ENCODE peak calls at places on chromosomes 13 and 19, in seven cellular contexts. One of them, this sample, is unnamed.

GRCh38 chr13:73341748-73342147 is 282.9 kb downstream of the KLF5 start:
- DNase-seq in upper lobe of right lung: no peak
- DNase-seq in left lung: no peak
- DNase-seq in upper lobe of left lung: no peak
- DNase-seq in tibial artery: no peak
- DNase-seq in neural progenitor cell: no peak
- DNase-seq in endothelial cell: no peak
- DNase-seq in this sample: peak; percentile 48

GRCh38 chr13:102443234-102443633 is 41.4 kb upstream of the FGF14 start:
- DNase-seq in upper lobe of right lung: no peak
- DNase-seq in tibial artery: no peak
- DNase-seq in neural progenitor cell: no peak
- DNase-seq in endothelial cell: no peak
- DNase-seq in left lung: no peak
- DNase-seq in upper lobe of left lung: no peak
- DNase-seq in this sample: no peak

GRCh38 chr13:35164324-35164932 is 222.4 kb downstream of the NBEA start:
- DNase-seq in neural progenitor cell: peak; percentile 46
- DNase-seq in upper lobe of right lung: no peak
- DNase-seq in upper lobe of left lung: no peak
- DNase-seq in endothelial cell: no peak
- DNase-seq in tibial artery: no peak
- DNase-seq in left lung: no peak
- DNase-seq in this sample: peak; percentile 63

GRCh38 chr13:113232208-113233003 is 23.0 kb downstream of the CUL4A start:
- DNase-seq in left lung: peak; percentile 54
- DNase-seq in endothelial cell: no peak
- DNase-seq in tibial artery: no peak
- DNase-seq in upper lobe of right lung: no peak
- DNase-seq in neural progenitor cell: no peak
- DNase-seq in upper lobe of left lung: no peak
- DNase-seq in this sample: no peak

GRCh38 chr19:45097776-45098520 is 5.0 kb downstream of the PPP1R37 start:
- DNase-seq in tibial artery: peak; percentile 66
- DNase-seq in upper lobe of right lung: peak; percentile 73
- DNase-seq in upper lobe of left lung: no peak
- DNase-seq in endothelial cell: no peak
- DNase-seq in neural progenitor cell: no peak
- DNase-seq in left lung: no peak
- DNase-seq in this sample: peak; percentile 98

GRCh38 chr13:20828540-20829364 is 55.0 kb upstream of the EEF1AKMT1 start:
- DNase-seq in upper lobe of left lung: no peak
- DNase-seq in upper lobe of right lung: no peak
- DNase-seq in neural progenitor cell: peak; percentile 72
- DNase-seq in endothelial cell: peak; percentile 43
- DNase-seq in tibial artery: no peak
- DNase-seq in left lung: no peak
- DNase-seq in this sample: peak; percentile 74

GRCh38 chr19:45848922-45849321 is 14.0 kb downstream of the SYMPK start:
- DNase-seq in endothelial cell: no peak
- DNase-seq in neural progenitor cell: no peak
- DNase-seq in upper lobe of left lung: no peak
- DNase-seq in left lung: no peak
- DNase-seq in upper lobe of right lung: no peak
- DNase-seq in tibial artery: no peak
- DNase-seq in this sample: peak; percentile 34

GRCh38 chr19:39316627-39317321 is 3.9 kb downstream of the LRFN1 start:
- DNase-seq in neural progenitor cell: no peak
- DNase-seq in upper lobe of left lung: peak; percentile 42
- DNase-seq in tibial artery: no peak
- DNase-seq in upper lobe of right lung: no peak
- DNase-seq in left lung: peak; percentile 30
- DNase-seq in endothelial cell: no peak
- DNase-seq in this sample: no peak

GRCh38 chr19:1169921-1170885 is 3.9 kb downstream of the SBNO2 start:
- DNase-seq in tibial artery: no peak
- DNase-seq in left lung: peak; percentile 79
- DNase-seq in endothelial cell: no peak
- DNase-seq in upper lobe of right lung: peak; percentile 69
- DNase-seq in neural progenitor cell: no peak
- DNase-seq in upper lobe of left lung: peak; percentile 80
- DNase-seq in this sample: no peak

GRCh38 chr19:16285769-16286564 is 38.7 kb upstream of the KLF2 start:
- DNase-seq in endothelial cell: no peak
- DNase-seq in left lung: no peak
- DNase-seq in upper lobe of left lung: no peak
- DNase-seq in tibial artery: peak; percentile 34
- DNase-seq in neural progenitor cell: peak; percentile 55
- DNase-seq in upper lobe of right lung: no peak
- DNase-seq in this sample: no peak

GRCh38 chr13:112714772-112715569 is 25.1 kb downstream of the ATP11A start:
- DNase-seq in neural progenitor cell: no peak
- DNase-seq in upper lobe of left lung: no peak
- DNase-seq in upper lobe of right lung: peak; percentile 54
- DNase-seq in tibial artery: peak; percentile 8
- DNase-seq in left lung: no peak
- DNase-seq in endothelial cell: no peak
- DNase-seq in this sample: no peak

GRCh38 chr13:87622921-87623320 is 48.2 kb upstream of the SLITRK5 start:
- DNase-seq in left lung: no peak
- DNase-seq in upper lobe of right lung: no peak
- DNase-seq in tibial artery: no peak
- DNase-seq in upper lobe of left lung: no peak
- DNase-seq in neural progenitor cell: no peak
- DNase-seq in endothelial cell: no peak
- DNase-seq in this sample: no peak

GRCh38 chr13:31742102-31742695 is 2.9 kb downstream of the RXFP2 start:
- DNase-seq in endothelial cell: peak; percentile 78
- DNase-seq in tibial artery: peak; percentile 66
- DNase-seq in neural progenitor cell: peak; percentile 85
- DNase-seq in upper lobe of right lung: no peak
- DNase-seq in upper lobe of left lung: no peak
- DNase-seq in left lung: no peak
- DNase-seq in this sample: peak; percentile 82
- TF ChIP-seq CTCF in endothelial cell: peak; percentile 97
- TF ChIP-seq CTCF in tibial artery: peak; percentile 91
- TF ChIP-seq CTCF in neural progenitor cell: peak; percentile 99
- TF ChIP-seq CTCF in upper lobe of right lung: peak; percentile 98
- TF ChIP-seq CTCF in upper lobe of left lung: peak; percentile 96
- TF ChIP-seq CTCF in left lung: peak; percentile 93
- TF ChIP-seq CTCF in this sample: peak; percentile 99

DNA sequence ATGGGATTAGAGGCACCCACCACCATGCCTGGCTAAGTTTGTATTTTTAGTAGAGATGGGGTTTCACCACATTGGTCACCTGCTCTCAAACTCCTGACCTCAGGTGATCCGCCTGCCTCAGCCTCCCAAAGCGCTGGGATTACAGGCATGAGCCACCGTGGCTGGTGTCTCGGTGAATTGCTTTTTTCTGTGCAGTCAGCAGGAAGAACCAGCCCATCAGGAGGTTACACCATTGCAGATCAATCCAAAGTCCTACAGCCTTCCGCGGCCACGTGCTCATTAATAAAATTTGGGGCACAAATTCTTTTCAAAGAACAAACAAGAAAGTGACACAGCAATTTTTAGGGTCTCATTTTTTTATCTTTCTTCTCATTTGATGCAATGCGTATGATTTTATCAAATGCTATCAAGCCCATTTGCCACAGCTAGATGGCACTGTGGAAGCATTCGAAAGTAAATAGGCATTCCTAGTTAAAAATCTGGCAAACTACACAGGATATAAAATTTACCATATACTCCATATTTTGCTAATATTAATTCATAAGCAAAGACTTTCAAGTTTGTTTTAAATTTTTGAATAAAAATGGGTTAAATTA is 54.4 kb upstream of the ZNF835 start:
- DNase-seq in upper lobe of left lung: no peak
- DNase-seq in left lung: no peak
- DNase-seq in neural progenitor cell: no peak
- DNase-seq in endothelial cell: no peak
- DNase-seq in tibial artery: no peak
- DNase-seq in upper lobe of right lung: no peak
- DNase-seq in this sample: peak; percentile 18
- TF ChIP-seq CTCF in upper lobe of left lung: no peak
- TF ChIP-seq CTCF in left lung: no peak
- TF ChIP-seq CTCF in neural progenitor cell: no peak
- TF ChIP-seq CTCF in endothelial cell: no peak
- TF ChIP-seq CTCF in tibial artery: no peak
- TF ChIP-seq CTCF in upper lobe of right lung: peak; percentile 37
- TF ChIP-seq CTCF in this sample: peak; percentile 40

GRCh38 chr13:65638572-65639168 is 1591.5 kb downstream of the PCDH9 start:
- DNase-seq in endothelial cell: peak; percentile 30
- DNase-seq in upper lobe of left lung: no peak
- DNase-seq in left lung: no peak
- DNase-seq in tibial artery: no peak
- DNase-seq in upper lobe of right lung: no peak
- DNase-seq in neural progenitor cell: peak; percentile 47
- DNase-seq in this sample: peak; percentile 85
- TF ChIP-seq CTCF in endothelial cell: peak; percentile 89
- TF ChIP-seq CTCF in upper lobe of left lung: peak; percentile 43
- TF ChIP-seq CTCF in left lung: peak; percentile 16
- TF ChIP-seq CTCF in tibial artery: peak; percentile 20
- TF ChIP-seq CTCF in upper lobe of right lung: peak; percentile 56
- TF ChIP-seq CTCF in neural progenitor cell: peak; percentile 75
- TF ChIP-seq CTCF in this sample: peak; percentile 86

DNA sequence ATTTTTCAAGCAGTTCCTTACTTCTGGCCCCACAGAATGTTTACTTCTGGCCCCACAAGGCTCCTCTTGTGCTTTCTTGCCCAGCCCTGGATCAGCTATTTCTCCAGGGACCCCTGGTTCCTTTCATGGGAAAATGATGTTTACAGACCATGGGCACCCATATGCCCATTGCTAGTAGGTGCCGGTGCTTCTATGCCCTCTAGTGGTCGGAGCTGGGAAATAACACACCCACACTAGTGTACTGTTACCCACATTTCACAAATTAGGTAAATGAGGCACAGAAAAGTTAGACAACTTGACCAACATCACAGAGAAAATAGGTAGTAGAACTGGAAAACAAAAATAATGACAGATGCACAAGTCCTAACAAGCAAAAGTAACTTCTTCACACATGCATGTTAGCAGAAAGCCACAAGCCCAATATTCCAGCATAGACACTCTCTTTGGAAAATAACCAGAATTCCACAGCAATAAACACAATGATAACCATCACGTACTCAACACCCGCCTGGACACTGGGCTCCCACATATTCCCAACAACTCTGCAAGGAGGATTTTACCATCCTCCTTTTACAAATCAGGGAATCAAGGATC is 1.3 kb upstream of the CEACAM6 start:
- DNase-seq in endothelial cell: peak; percentile 64
- DNase-seq in tibial artery: peak; percentile 48
- DNase-seq in neural progenitor cell: peak; percentile 27
- DNase-seq in upper lobe of right lung: no peak
- DNase-seq in upper lobe of left lung: no peak
- DNase-seq in left lung: no peak
- DNase-seq in this sample: peak; percentile 43
- TF ChIP-seq CTCF in endothelial cell: peak; percentile 77
- TF ChIP-seq CTCF in tibial artery: peak; percentile 33
- TF ChIP-seq CTCF in neural progenitor cell: peak; percentile 70
- TF ChIP-seq CTCF in upper lobe of right lung: peak; percentile 73
- TF ChIP-seq CTCF in upper lobe of left lung: peak; percentile 59
- TF ChIP-seq CTCF in left lung: peak; percentile 66
- TF ChIP-seq CTCF in this sample: peak; percentile 73

GRCh38 chr13:40770934-40771618 is at the start of gene MRPS31:
- DNase-seq in upper lobe of left lung: peak; percentile 98
- DNase-seq in endothelial cell: peak; percentile 96
- DNase-seq in tibial artery: peak; percentile 96
- DNase-seq in upper lobe of right lung: peak; percentile 98
- DNase-seq in neural progenitor cell: peak; percentile 97
- DNase-seq in left lung: peak; percentile 99
- DNase-seq in this sample: peak; percentile 97
- TF ChIP-seq CTCF in upper lobe of left lung: no peak
- TF ChIP-seq CTCF in endothelial cell: no peak
- TF ChIP-seq CTCF in tibial artery: no peak
- TF ChIP-seq CTCF in upper lobe of right lung: no peak
- TF ChIP-seq CTCF in neural progenitor cell: no peak
- TF ChIP-seq CTCF in left lung: no peak
- TF ChIP-seq CTCF in this sample: peak; percentile 10

GRCh38 chr19:47357788-47358680 is 8.9 kb downstream of the DHX34 start:
- DNase-seq in neural progenitor cell: peak; percentile 27
- DNase-seq in left lung: no peak
- DNase-seq in upper lobe of right lung: no peak
- DNase-seq in upper lobe of left lung: peak; percentile 54
- DNase-seq in endothelial cell: peak; percentile 26
- DNase-seq in tibial artery: no peak
- DNase-seq in this sample: peak; percentile 18
- TF ChIP-seq CTCF in neural progenitor cell: peak; percentile 38
- TF ChIP-seq CTCF in left lung: no peak
- TF ChIP-seq CTCF in upper lobe of right lung: no peak
- TF ChIP-seq CTCF in upper lobe of left lung: no peak
- TF ChIP-seq CTCF in endothelial cell: peak; percentile 46
- TF ChIP-seq CTCF in tibial artery: no peak
- TF ChIP-seq CTCF in this sample: peak; percentile 45

DNA sequence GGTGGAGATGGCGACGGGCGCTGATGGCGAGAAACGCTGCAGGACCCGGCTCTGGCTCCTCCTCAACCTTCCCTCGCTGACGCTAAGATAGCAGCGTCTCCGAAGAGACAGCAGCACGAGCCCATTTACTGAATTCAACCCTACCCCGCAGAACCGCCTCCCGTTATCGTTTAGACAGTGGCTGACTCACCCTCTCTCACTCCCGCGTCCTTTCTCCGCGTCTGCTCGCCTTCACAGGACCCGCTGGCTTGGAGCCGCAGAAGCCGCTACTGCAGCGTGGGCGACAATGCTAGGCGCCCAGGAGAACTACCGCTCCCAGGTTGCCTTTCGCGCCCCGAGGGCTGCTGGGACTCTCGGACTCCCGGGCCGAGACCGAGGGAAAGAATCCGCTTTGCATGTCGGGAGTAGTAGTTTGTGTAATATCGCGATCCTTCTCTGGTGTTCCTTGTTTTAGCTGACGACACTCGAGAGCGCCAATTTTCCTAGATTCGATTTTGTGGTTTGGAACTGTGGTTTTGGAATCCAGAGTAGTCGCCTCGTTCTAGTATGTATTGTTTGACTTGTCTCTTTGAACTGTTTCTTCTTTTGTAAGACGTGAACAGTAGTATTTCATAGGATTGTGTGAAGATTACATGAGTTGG is at the start of gene KBTBD6:
- DNase-seq in endothelial cell: peak; percentile 93
- DNase-seq in neural progenitor cell: peak; percentile 99
- DNase-seq in tibial artery: peak; percentile 96
- DNase-seq in upper lobe of right lung: peak; percentile 98
- DNase-seq in upper lobe of left lung: peak; percentile 95
- DNase-seq in left lung: peak; percentile 99
- DNase-seq in this sample: peak; percentile 99
- TF ChIP-seq CTCF in endothelial cell: no peak
- TF ChIP-seq CTCF in neural progenitor cell: no peak
- TF ChIP-seq CTCF in tibial artery: no peak
- TF ChIP-seq CTCF in upper lobe of right lung: no peak
- TF ChIP-seq CTCF in upper lobe of left lung: no peak
- TF ChIP-seq CTCF in left lung: no peak
- TF ChIP-seq CTCF in this sample: no peak

This sample was measured in choroid plexus epithelial cell.